ENCODE peak calls at places on chromosome 16, in six cellular contexts. B, V, H, S, M and W are unnamed samples.

GRCh38 chr16:75244225-75244792 is 7.1 kb downstream of the BCAR1 start:
- DNase-seq in B (no peak), V (no peak), H (no peak), S (no peak), M (no peak), W (no peak)

GRCh38 chr16:15963307-15963910 is 14.0 kb downstream of the ABCC1 start:
- DNase-seq in B (no peak), V (no peak), H (no peak), S (no peak), M (no peak), W (no peak)

GRCh38 chr16:30837904-30838303 is 50.9 kb upstream of the ZNF629 start:
- DNase-seq in B (no peak), V (no peak), H (no peak), S (no peak), M (no peak), W (no peak)

GRCh38 chr16:11291021-11291716 is 10.0 kb upstream of the PRM1 start:
- DNase-seq in B (no peak), V (no peak), H (no peak), S (no peak), M (no peak), W (no peak)

GRCh38 chr16:57898961-57899360 is 72.0 kb downstream of the CNGB1 start:
- DNase-seq in B (peak; percentile 48), V (peak; percentile 44), H (no peak), S (no peak), M (no peak), W (no peak)

GRCh38 chr16:86355538-86355937 is 154.8 kb upstream of the FOXF1 start:
- DNase-seq in B (no peak), V (no peak), H (no peak), S (no peak), M (no peak), W (no peak)

GRCh38 chr16:27625050-27625697 is 75.2 kb downstream of the KATNIP start:
- DNase-seq in B (no peak), V (no peak), H (no peak), S (no peak), M (no peak), W (no peak)

GRCh38 chr16:81313731-81314602 is 795 bp upstream of the GAN start:
- DNase-seq in B (peak; percentile 24), V (no peak), H (no peak), S (no peak), M (no peak), W (peak; percentile 1)

GRCh38 chr16:19393226-19394074 is 24.2 kb upstream of the TMC5 start:
- DNase-seq in B (peak; percentile 3), V (peak; percentile 81), H (no peak), S (no peak), M (no peak), W (no peak)

GRCh38 chr16:20838250-20838649 is 31.9 kb downstream of the REXO5 start:
- DNase-seq in B (no peak), V (no peak), H (no peak), S (no peak), M (no peak), W (peak; percentile 24)

GRCh38 chr16:81447383-81448101 is 2.9 kb downstream of the CMIP start:
- DNase-seq in B (no peak), V (peak; percentile 54), H (peak; percentile 51), S (no peak), M (no peak), W (no peak)

GRCh38 chr16:72371307-72372081 is 199.5 kb upstream of the PMFBP1 start:
- DNase-seq in B (peak; percentile 56), V (peak; percentile 36), H (no peak), S (no peak), M (no peak), W (no peak)

GRCh38 chr16:49698931-49699715 is 156.8 kb downstream of the ZNF423 start:
- DNase-seq in B (no peak), V (no peak), H (no peak), S (no peak), M (no peak), W (no peak)
- H3K4me3 ChIP-seq in B (no peak overlapping the region), V (no peak overlapping the region), H (no peak overlapping the region), S (no peak overlapping the region), M (no peak overlapping the region), W (no peak overlapping the region)

DNA sequence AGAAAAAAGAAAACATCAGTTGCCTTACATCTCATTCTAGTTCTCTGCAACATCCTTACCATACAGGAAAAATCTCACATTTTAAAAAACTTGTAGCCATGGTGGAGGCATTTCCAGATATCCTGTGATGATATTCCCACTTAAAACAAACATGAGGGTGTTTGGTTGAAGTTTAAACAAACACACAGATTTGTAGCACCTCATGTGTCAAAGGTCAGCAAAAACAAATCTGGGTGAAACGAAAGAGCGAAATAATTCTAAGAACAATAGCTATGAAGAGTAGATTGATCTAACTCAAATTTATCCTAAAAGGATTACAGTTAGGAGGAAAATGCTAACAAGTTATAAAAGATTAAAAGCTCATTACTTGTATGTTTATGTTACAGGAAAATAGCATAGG is 83.1 kb upstream of the IRX5 start:
- DNase-seq in B (no peak), V (no peak), H (no peak), S (no peak), M (no peak), W (no peak)
- H3K4me3 ChIP-seq in B (no peak overlapping the region), V (no peak overlapping the region), H (no peak overlapping the region), S (no peak overlapping the region), M (no peak overlapping the region), W (no peak overlapping the region)

DNA sequence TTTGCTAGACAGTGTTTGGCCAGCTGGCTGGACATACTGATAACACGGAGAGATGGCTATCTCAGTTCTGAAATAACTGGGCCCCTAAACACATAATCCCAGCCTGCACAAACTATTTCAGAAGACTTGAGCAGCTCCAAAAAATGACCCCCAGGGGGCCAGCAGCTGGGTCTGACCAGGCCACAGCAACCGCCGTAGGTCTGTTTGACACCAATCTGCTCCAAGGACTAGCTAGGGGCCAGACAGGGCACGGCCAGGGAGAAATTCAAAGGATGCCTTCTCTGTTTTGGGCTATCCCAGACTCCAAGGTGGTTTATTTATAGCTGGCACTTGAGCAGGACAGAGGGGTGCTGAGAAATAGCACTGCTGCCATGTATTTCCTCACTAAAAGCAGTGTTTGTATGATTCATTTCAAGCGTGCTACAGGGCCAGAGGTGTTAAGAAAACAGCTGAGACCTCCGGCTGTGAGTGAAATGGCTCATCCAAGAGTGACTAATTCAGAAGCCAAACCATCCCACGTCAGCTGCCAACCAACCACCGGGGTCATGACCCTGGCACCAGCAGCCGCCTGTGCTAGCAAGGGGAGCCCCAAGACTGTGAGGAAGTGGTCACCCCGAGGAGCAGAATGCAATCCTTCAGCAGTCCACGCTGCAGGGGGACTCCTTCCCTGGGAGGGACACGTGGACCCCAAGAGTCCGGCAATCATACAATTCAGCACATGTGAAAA is 5.7 kb downstream of the GGA2 start:
- DNase-seq in B (peak; percentile 51), V (peak; percentile 96), H (peak; percentile 36), S (no peak), M (peak; percentile 84), W (peak; percentile 91)
- H3K4me3 ChIP-seq in B (no peak overlapping the region), V (no peak overlapping the region), H (no peak overlapping the region), S (no peak overlapping the region), M (peak overlapping the region; percentile 25), W (peak overlapping the region; percentile 53)

DNA sequence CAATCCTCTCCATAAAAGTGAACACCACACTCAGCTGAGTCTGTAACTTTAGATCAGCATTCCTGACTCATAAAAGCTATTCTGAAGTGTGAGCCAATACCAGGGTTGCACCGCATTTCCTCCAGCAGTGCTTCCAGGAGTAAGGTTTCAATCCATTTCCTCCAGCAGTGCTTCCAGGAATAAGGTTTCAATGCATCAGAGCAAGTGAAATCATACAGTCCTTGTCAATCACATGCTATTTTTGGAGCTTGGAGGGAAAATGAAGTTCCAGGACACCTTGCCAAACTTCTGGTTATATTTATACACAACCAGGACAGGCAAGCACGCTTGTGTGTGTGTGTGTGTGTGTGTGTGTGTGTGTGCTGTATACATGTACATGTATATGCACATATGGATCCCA is 327.6 kb downstream of the GRIN2A start:
- DNase-seq in B (no peak), V (peak; percentile 27), H (no peak), S (no peak), M (no peak), W (no peak)
- H3K4me3 ChIP-seq in B (no peak overlapping the region), V (no peak overlapping the region), H (no peak overlapping the region), S (no peak overlapping the region), M (no peak overlapping the region), W (no peak overlapping the region)

DNA sequence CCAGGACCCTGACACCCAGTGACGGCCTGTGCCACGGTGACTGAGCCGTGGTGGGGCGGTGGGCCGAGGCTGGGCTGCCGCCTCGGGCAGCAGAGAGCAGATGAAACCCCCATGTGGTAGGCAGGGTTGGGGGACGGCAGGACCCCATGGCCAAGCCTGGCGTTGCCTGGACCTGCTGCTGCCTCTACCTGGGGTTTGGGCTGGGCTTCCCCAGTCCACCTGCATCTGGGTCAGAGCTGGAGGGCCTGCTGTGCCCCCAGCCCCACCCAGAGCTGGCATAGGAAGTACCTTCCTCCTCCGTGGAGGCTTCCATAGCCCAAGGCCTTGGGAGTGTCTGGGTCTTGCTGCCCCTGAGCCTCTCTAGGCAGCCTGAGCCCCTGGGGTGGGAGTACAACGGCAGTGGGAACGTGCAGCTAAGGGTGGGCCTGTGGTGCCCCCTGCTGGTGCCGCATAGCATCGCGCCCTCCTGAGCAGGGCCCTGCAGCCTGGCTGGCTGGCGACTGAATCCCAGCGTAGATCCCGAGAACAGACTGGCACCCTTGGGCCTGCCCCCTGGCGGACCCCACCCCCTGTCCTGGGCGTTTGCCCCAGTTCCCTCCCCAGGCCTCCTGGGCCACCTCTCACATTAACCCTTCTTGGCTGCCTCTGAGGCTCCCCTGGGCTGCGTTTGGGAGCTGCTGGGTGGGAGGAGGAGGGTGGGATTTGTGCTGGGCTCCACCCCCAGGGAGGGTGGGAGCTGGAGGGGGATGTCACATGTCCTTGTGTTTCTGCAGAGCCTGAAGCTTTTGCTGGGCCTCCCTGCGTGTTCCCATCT is 12.6 kb upstream of the ATP6V0C start:
- DNase-seq in B (peak; percentile 83), V (peak; percentile 76), H (peak; percentile 72), S (no peak), M (peak; percentile 81), W (peak; percentile 81)
- H3K4me3 ChIP-seq in B (peak overlapping the region; percentile 71), V (no peak overlapping the region), H (peak overlapping the region; percentile 7), S (peak overlapping the region; percentile 12), M (no peak overlapping the region), W (no peak overlapping the region)